ENCODE peak calls at places on chromosomes 16 and 17, in nine cellular contexts. One of them, this sample, is unnamed.

GRCh38 chr17:2373179-2373578 is 27.7 kb downstream of the MNT start:
- DNase-seq in EL: no peak
- DNase-seq in activated naive CD4-positive, alpha-beta T cell treated with anti-CD3 and anti-CD28 coated beads, Interleukin-2, amount 10 ng/mL, durations not matched to agents 7 days and 5 days: no peak
- DNase-seq in activated CD8-positive, alpha-beta memory T cell treated with anti-CD3 and anti-CD28 coated beads for 48 hours: no peak
- DNase-seq in NCI-H510A treated with DMSO at 0.1 percent for 48 hours: no peak
- DNase-seq in AML-193: no peak
- DNase-seq in stimulated activated CD4-positive, alpha-beta T cell treated with anti-CD3 and anti-CD28 coated beads, Interleukin-1b, Interleukin-23, amount 100 ng/mL, for 24 hours: no peak
- DNase-seq in mucosa of descending colon: no peak
- DNase-seq in NCI-H1694 treated with DMSO at 0.1 percent for 48 hours: no peak
- DNase-seq in this sample: no peak

GRCh38 chr17:77808663-77809425 is 149.7 kb upstream of the TNRC6C start:
- DNase-seq in EL: no peak
- DNase-seq in activated naive CD4-positive, alpha-beta T cell treated with anti-CD3 and anti-CD28 coated beads, Interleukin-2, amount 10 ng/mL, durations not matched to agents 7 days and 5 days: no peak
- DNase-seq in activated CD8-positive, alpha-beta memory T cell treated with anti-CD3 and anti-CD28 coated beads for 48 hours: no peak
- DNase-seq in NCI-H510A treated with DMSO at 0.1 percent for 48 hours: no peak
- DNase-seq in AML-193: no peak
- DNase-seq in stimulated activated CD4-positive, alpha-beta T cell treated with anti-CD3 and anti-CD28 coated beads, Interleukin-1b, Interleukin-23, amount 100 ng/mL, for 24 hours: no peak
- DNase-seq in mucosa of descending colon: no peak
- DNase-seq in NCI-H1694 treated with DMSO at 0.1 percent for 48 hours: no peak
- DNase-seq in this sample: peak; percentile 51

GRCh38 chr16:69040144-69040909 is 65.1 kb upstream of the HAS3 start:
- DNase-seq in EL: peak; percentile 31
- DNase-seq in activated naive CD4-positive, alpha-beta T cell treated with anti-CD3 and anti-CD28 coated beads, Interleukin-2, amount 10 ng/mL, durations not matched to agents 7 days and 5 days: no peak
- DNase-seq in activated CD8-positive, alpha-beta memory T cell treated with anti-CD3 and anti-CD28 coated beads for 48 hours: no peak
- DNase-seq in NCI-H510A treated with DMSO at 0.1 percent for 48 hours: no peak
- DNase-seq in AML-193: no peak
- DNase-seq in stimulated activated CD4-positive, alpha-beta T cell treated with anti-CD3 and anti-CD28 coated beads, Interleukin-1b, Interleukin-23, amount 100 ng/mL, for 24 hours: no peak
- DNase-seq in mucosa of descending colon: no peak
- DNase-seq in NCI-H1694 treated with DMSO at 0.1 percent for 48 hours: no peak
- DNase-seq in this sample: no peak

GRCh38 chr16:27568077-27568476 is 18.1 kb downstream of the KATNIP start:
- DNase-seq in EL: no peak
- DNase-seq in activated naive CD4-positive, alpha-beta T cell treated with anti-CD3 and anti-CD28 coated beads, Interleukin-2, amount 10 ng/mL, durations not matched to agents 7 days and 5 days: no peak
- DNase-seq in activated CD8-positive, alpha-beta memory T cell treated with anti-CD3 and anti-CD28 coated beads for 48 hours: no peak
- DNase-seq in NCI-H510A treated with DMSO at 0.1 percent for 48 hours: no peak
- DNase-seq in AML-193: no peak
- DNase-seq in stimulated activated CD4-positive, alpha-beta T cell treated with anti-CD3 and anti-CD28 coated beads, Interleukin-1b, Interleukin-23, amount 100 ng/mL, for 24 hours: no peak
- DNase-seq in mucosa of descending colon: no peak
- DNase-seq in NCI-H1694 treated with DMSO at 0.1 percent for 48 hours: no peak
- DNase-seq in this sample: no peak

GRCh38 chr17:15502315-15503112 is 35.1 kb upstream of the CDRT4 start:
- DNase-seq in EL: peak; percentile 92
- DNase-seq in activated naive CD4-positive, alpha-beta T cell treated with anti-CD3 and anti-CD28 coated beads, Interleukin-2, amount 10 ng/mL, durations not matched to agents 7 days and 5 days: peak; percentile 78
- DNase-seq in activated CD8-positive, alpha-beta memory T cell treated with anti-CD3 and anti-CD28 coated beads for 48 hours: peak; percentile 59
- DNase-seq in NCI-H510A treated with DMSO at 0.1 percent for 48 hours: peak; percentile 43
- DNase-seq in AML-193: peak; percentile 23
- DNase-seq in stimulated activated CD4-positive, alpha-beta T cell treated with anti-CD3 and anti-CD28 coated beads, Interleukin-1b, Interleukin-23, amount 100 ng/mL, for 24 hours: peak; percentile 68
- DNase-seq in mucosa of descending colon: peak; percentile 86
- DNase-seq in NCI-H1694 treated with DMSO at 0.1 percent for 48 hours: peak; percentile 20
- DNase-seq in this sample: peak; percentile 95

GRCh38 chr17:32566303-32566702 is 79.5 kb downstream of the CDK5R1 start:
- DNase-seq in EL: no peak
- DNase-seq in activated naive CD4-positive, alpha-beta T cell treated with anti-CD3 and anti-CD28 coated beads, Interleukin-2, amount 10 ng/mL, durations not matched to agents 7 days and 5 days: no peak
- DNase-seq in activated CD8-positive, alpha-beta memory T cell treated with anti-CD3 and anti-CD28 coated beads for 48 hours: no peak
- DNase-seq in NCI-H510A treated with DMSO at 0.1 percent for 48 hours: no peak
- DNase-seq in AML-193: no peak
- DNase-seq in stimulated activated CD4-positive, alpha-beta T cell treated with anti-CD3 and anti-CD28 coated beads, Interleukin-1b, Interleukin-23, amount 100 ng/mL, for 24 hours: no peak
- DNase-seq in mucosa of descending colon: no peak
- DNase-seq in NCI-H1694 treated with DMSO at 0.1 percent for 48 hours: no peak
- DNase-seq in this sample: no peak

GRCh38 chr16:23014592-23014991 is 134.7 kb downstream of the USP31 start:
- DNase-seq in EL: no peak
- DNase-seq in activated naive CD4-positive, alpha-beta T cell treated with anti-CD3 and anti-CD28 coated beads, Interleukin-2, amount 10 ng/mL, durations not matched to agents 7 days and 5 days: no peak
- DNase-seq in activated CD8-positive, alpha-beta memory T cell treated with anti-CD3 and anti-CD28 coated beads for 48 hours: no peak
- DNase-seq in NCI-H510A treated with DMSO at 0.1 percent for 48 hours: no peak
- DNase-seq in AML-193: peak; percentile 33
- DNase-seq in stimulated activated CD4-positive, alpha-beta T cell treated with anti-CD3 and anti-CD28 coated beads, Interleukin-1b, Interleukin-23, amount 100 ng/mL, for 24 hours: no peak
- DNase-seq in mucosa of descending colon: no peak
- DNase-seq in NCI-H1694 treated with DMSO at 0.1 percent for 48 hours: no peak
- DNase-seq in this sample: no peak

GRCh38 chr17:43665038-43665386 is 3.3 kb upstream of the MEOX1 start:
- DNase-seq in EL: no peak
- DNase-seq in activated naive CD4-positive, alpha-beta T cell treated with anti-CD3 and anti-CD28 coated beads, Interleukin-2, amount 10 ng/mL, durations not matched to agents 7 days and 5 days: no peak
- DNase-seq in activated CD8-positive, alpha-beta memory T cell treated with anti-CD3 and anti-CD28 coated beads for 48 hours: no peak
- DNase-seq in NCI-H510A treated with DMSO at 0.1 percent for 48 hours: no peak
- DNase-seq in AML-193: no peak
- DNase-seq in stimulated activated CD4-positive, alpha-beta T cell treated with anti-CD3 and anti-CD28 coated beads, Interleukin-1b, Interleukin-23, amount 100 ng/mL, for 24 hours: no peak
- DNase-seq in mucosa of descending colon: no peak
- DNase-seq in NCI-H1694 treated with DMSO at 0.1 percent for 48 hours: no peak
- DNase-seq in this sample: no peak

GRCh38 chr17:78820122-78820792 is 20.4 kb downstream of the USP36 start:
- DNase-seq in EL: no peak
- DNase-seq in activated naive CD4-positive, alpha-beta T cell treated with anti-CD3 and anti-CD28 coated beads, Interleukin-2, amount 10 ng/mL, durations not matched to agents 7 days and 5 days: peak; percentile 18
- DNase-seq in activated CD8-positive, alpha-beta memory T cell treated with anti-CD3 and anti-CD28 coated beads for 48 hours: no peak
- DNase-seq in NCI-H510A treated with DMSO at 0.1 percent for 48 hours: no peak
- DNase-seq in AML-193: no peak
- DNase-seq in stimulated activated CD4-positive, alpha-beta T cell treated with anti-CD3 and anti-CD28 coated beads, Interleukin-1b, Interleukin-23, amount 100 ng/mL, for 24 hours: no peak
- DNase-seq in mucosa of descending colon: no peak
- DNase-seq in NCI-H1694 treated with DMSO at 0.1 percent for 48 hours: no peak
- DNase-seq in this sample: no peak

GRCh38 chr17:44820631-44821196 is 9.4 kb downstream of the GJC1 start:
- DNase-seq in EL: peak; percentile 95
- DNase-seq in activated naive CD4-positive, alpha-beta T cell treated with anti-CD3 and anti-CD28 coated beads, Interleukin-2, amount 10 ng/mL, durations not matched to agents 7 days and 5 days: no peak
- DNase-seq in activated CD8-positive, alpha-beta memory T cell treated with anti-CD3 and anti-CD28 coated beads for 48 hours: no peak
- DNase-seq in NCI-H510A treated with DMSO at 0.1 percent for 48 hours: peak; percentile 65
- DNase-seq in AML-193: no peak
- DNase-seq in stimulated activated CD4-positive, alpha-beta T cell treated with anti-CD3 and anti-CD28 coated beads, Interleukin-1b, Interleukin-23, amount 100 ng/mL, for 24 hours: no peak
- DNase-seq in mucosa of descending colon: no peak
- DNase-seq in NCI-H1694 treated with DMSO at 0.1 percent for 48 hours: peak; percentile 77
- DNase-seq in this sample: no peak

GRCh38 chr16:69276143-69277115 is 34.7 kb upstream of the VPS4A start:
- DNase-seq in EL: peak; percentile 97
- DNase-seq in activated naive CD4-positive, alpha-beta T cell treated with anti-CD3 and anti-CD28 coated beads, Interleukin-2, amount 10 ng/mL, durations not matched to agents 7 days and 5 days: no peak
- DNase-seq in activated CD8-positive, alpha-beta memory T cell treated with anti-CD3 and anti-CD28 coated beads for 48 hours: no peak
- DNase-seq in NCI-H510A treated with DMSO at 0.1 percent for 48 hours: no peak
- DNase-seq in AML-193: no peak
- DNase-seq in stimulated activated CD4-positive, alpha-beta T cell treated with anti-CD3 and anti-CD28 coated beads, Interleukin-1b, Interleukin-23, amount 100 ng/mL, for 24 hours: no peak
- DNase-seq in mucosa of descending colon: no peak
- DNase-seq in NCI-H1694 treated with DMSO at 0.1 percent for 48 hours: no peak
- DNase-seq in this sample: peak; percentile 72

GRCh38 chr17:41009936-41010335 is 1.0 kb upstream of the KRTAP3-1 start:
- DNase-seq in EL: no peak
- DNase-seq in activated naive CD4-positive, alpha-beta T cell treated with anti-CD3 and anti-CD28 coated beads, Interleukin-2, amount 10 ng/mL, durations not matched to agents 7 days and 5 days: no peak
- DNase-seq in activated CD8-positive, alpha-beta memory T cell treated with anti-CD3 and anti-CD28 coated beads for 48 hours: no peak
- DNase-seq in NCI-H510A treated with DMSO at 0.1 percent for 48 hours: no peak
- DNase-seq in AML-193: no peak
- DNase-seq in stimulated activated CD4-positive, alpha-beta T cell treated with anti-CD3 and anti-CD28 coated beads, Interleukin-1b, Interleukin-23, amount 100 ng/mL, for 24 hours: no peak
- DNase-seq in mucosa of descending colon: no peak
- DNase-seq in NCI-H1694 treated with DMSO at 0.1 percent for 48 hours: no peak
- DNase-seq in this sample: no peak

GRCh38 chr16:49592507-49593422 is 219.2 kb downstream of the C16orf78 start:
- DNase-seq in EL: peak; percentile 17
- DNase-seq in activated naive CD4-positive, alpha-beta T cell treated with anti-CD3 and anti-CD28 coated beads, Interleukin-2, amount 10 ng/mL, durations not matched to agents 7 days and 5 days: peak; percentile 58
- DNase-seq in activated CD8-positive, alpha-beta memory T cell treated with anti-CD3 and anti-CD28 coated beads for 48 hours: peak; percentile 2
- DNase-seq in NCI-H510A treated with DMSO at 0.1 percent for 48 hours: peak; percentile 25
- DNase-seq in AML-193: no peak
- DNase-seq in stimulated activated CD4-positive, alpha-beta T cell treated with anti-CD3 and anti-CD28 coated beads, Interleukin-1b, Interleukin-23, amount 100 ng/mL, for 24 hours: peak; percentile 16
- DNase-seq in mucosa of descending colon: no peak
- DNase-seq in NCI-H1694 treated with DMSO at 0.1 percent for 48 hours: peak; percentile 51
- DNase-seq in this sample: no peak

GRCh38 chr16:72502654-72503005 is 330.7 kb upstream of the PMFBP1 start:
- DNase-seq in EL: no peak
- DNase-seq in activated naive CD4-positive, alpha-beta T cell treated with anti-CD3 and anti-CD28 coated beads, Interleukin-2, amount 10 ng/mL, durations not matched to agents 7 days and 5 days: no peak
- DNase-seq in activated CD8-positive, alpha-beta memory T cell treated with anti-CD3 and anti-CD28 coated beads for 48 hours: no peak
- DNase-seq in NCI-H510A treated with DMSO at 0.1 percent for 48 hours: no peak
- DNase-seq in AML-193: no peak
- DNase-seq in stimulated activated CD4-positive, alpha-beta T cell treated with anti-CD3 and anti-CD28 coated beads, Interleukin-1b, Interleukin-23, amount 100 ng/mL, for 24 hours: no peak
- DNase-seq in mucosa of descending colon: no peak
- DNase-seq in NCI-H1694 treated with DMSO at 0.1 percent for 48 hours: no peak
- DNase-seq in this sample: no peak

GRCh38 chr17:2090804-2091534 is 36.1 kb downstream of the HIC1 start:
- DNase-seq in EL: peak; percentile 96
- DNase-seq in activated naive CD4-positive, alpha-beta T cell treated with anti-CD3 and anti-CD28 coated beads, Interleukin-2, amount 10 ng/mL, durations not matched to agents 7 days and 5 days: no peak
- DNase-seq in activated CD8-positive, alpha-beta memory T cell treated with anti-CD3 and anti-CD28 coated beads for 48 hours: no peak
- DNase-seq in NCI-H510A treated with DMSO at 0.1 percent for 48 hours: no peak
- DNase-seq in AML-193: no peak
- DNase-seq in stimulated activated CD4-positive, alpha-beta T cell treated with anti-CD3 and anti-CD28 coated beads, Interleukin-1b, Interleukin-23, amount 100 ng/mL, for 24 hours: no peak
- DNase-seq in mucosa of descending colon: no peak
- DNase-seq in NCI-H1694 treated with DMSO at 0.1 percent for 48 hours: no peak
- DNase-seq in this sample: no peak

GRCh38 chr17:17853811-17854527 is 17.2 kb upstream of the SREBF1 start:
- DNase-seq in EL: peak; percentile 66
- DNase-seq in activated naive CD4-positive, alpha-beta T cell treated with anti-CD3 and anti-CD28 coated beads, Interleukin-2, amount 10 ng/mL, durations not matched to agents 7 days and 5 days: no peak
- DNase-seq in activated CD8-positive, alpha-beta memory T cell treated with anti-CD3 and anti-CD28 coated beads for 48 hours: no peak
- DNase-seq in NCI-H510A treated with DMSO at 0.1 percent for 48 hours: no peak
- DNase-seq in AML-193: no peak
- DNase-seq in stimulated activated CD4-positive, alpha-beta T cell treated with anti-CD3 and anti-CD28 coated beads, Interleukin-1b, Interleukin-23, amount 100 ng/mL, for 24 hours: no peak
- DNase-seq in mucosa of descending colon: no peak
- DNase-seq in NCI-H1694 treated with DMSO at 0.1 percent for 48 hours: no peak
- DNase-seq in this sample: no peak

GRCh38 chr17:62724398-62725146 is 83.5 kb downstream of the MARCHF10 start:
- DNase-seq in EL: no peak
- DNase-seq in activated naive CD4-positive, alpha-beta T cell treated with anti-CD3 and anti-CD28 coated beads, Interleukin-2, amount 10 ng/mL, durations not matched to agents 7 days and 5 days: peak; percentile 80
- DNase-seq in activated CD8-positive, alpha-beta memory T cell treated with anti-CD3 and anti-CD28 coated beads for 48 hours: peak; percentile 49
- DNase-seq in NCI-H510A treated with DMSO at 0.1 percent for 48 hours: no peak
- DNase-seq in AML-193: no peak
- DNase-seq in stimulated activated CD4-positive, alpha-beta T cell treated with anti-CD3 and anti-CD28 coated beads, Interleukin-1b, Interleukin-23, amount 100 ng/mL, for 24 hours: peak; percentile 76
- DNase-seq in mucosa of descending colon: peak; percentile 56
- DNase-seq in NCI-H1694 treated with DMSO at 0.1 percent for 48 hours: peak; percentile 11
- DNase-seq in this sample: no peak

GRCh38 chr16:9996191-9996590 is 186.0 kb downstream of the GRIN2A start:
- DNase-seq in EL: no peak
- DNase-seq in activated naive CD4-positive, alpha-beta T cell treated with anti-CD3 and anti-CD28 coated beads, Interleukin-2, amount 10 ng/mL, durations not matched to agents 7 days and 5 days: no peak
- DNase-seq in activated CD8-positive, alpha-beta memory T cell treated with anti-CD3 and anti-CD28 coated beads for 48 hours: no peak
- DNase-seq in NCI-H510A treated with DMSO at 0.1 percent for 48 hours: no peak
- DNase-seq in AML-193: no peak
- DNase-seq in stimulated activated CD4-positive, alpha-beta T cell treated with anti-CD3 and anti-CD28 coated beads, Interleukin-1b, Interleukin-23, amount 100 ng/mL, for 24 hours: no peak
- DNase-seq in mucosa of descending colon: no peak
- DNase-seq in NCI-H1694 treated with DMSO at 0.1 percent for 48 hours: no peak
- DNase-seq in this sample: no peak

GRCh38 chr17:50452627-50453300 is 15.9 kb downstream of the CHAD start:
- DNase-seq in EL: peak; percentile 49
- DNase-seq in activated naive CD4-positive, alpha-beta T cell treated with anti-CD3 and anti-CD28 coated beads, Interleukin-2, amount 10 ng/mL, durations not matched to agents 7 days and 5 days: no peak
- DNase-seq in activated CD8-positive, alpha-beta memory T cell treated with anti-CD3 and anti-CD28 coated beads for 48 hours: no peak
- DNase-seq in NCI-H510A treated with DMSO at 0.1 percent for 48 hours: no peak
- DNase-seq in AML-193: peak; percentile 77
- DNase-seq in stimulated activated CD4-positive, alpha-beta T cell treated with anti-CD3 and anti-CD28 coated beads, Interleukin-1b, Interleukin-23, amount 100 ng/mL, for 24 hours: no peak
- DNase-seq in mucosa of descending colon: peak; percentile 80
- DNase-seq in NCI-H1694 treated with DMSO at 0.1 percent for 48 hours: no peak
- DNase-seq in this sample: no peak

This sample was measured in aorta.